ENCODE peak calls at places on chromosomes 7 and 10, in seven cellular contexts. R, E, O, L, Z, D and C are unnamed samples.

GRCh38 chr10:73647211-73647874 is 6.1 kb upstream of the MYOZ1 start:
- DNase-seq in Z (no peak), L (no peak), O (peak; percentile 52), D (no peak), E (peak; percentile 92), R (peak; percentile 23), C (no peak)

GRCh38 chr10:34462993-34463392 is 352.1 kb downstream of the PARD3 start:
- DNase-seq in R (no peak), Z (no peak), D (no peak), O (no peak), L (no peak), E (no peak), C (no peak)

GRCh38 chr10:92125169-92125543 is 165.7 kb downstream of the CPEB3 start:
- DNase-seq in L (no peak), Z (no peak), O (no peak), D (no peak), R (no peak), E (no peak), C (no peak)

GRCh38 chr10:90775351-90776028 is 82.3 kb downstream of the HTR7 start:
- DNase-seq in D (peak; percentile 72), L (peak; percentile 59), R (no peak), Z (no peak), E (no peak), O (peak; percentile 38), C (peak; percentile 35)

GRCh38 chr7:94393251-94393758 is 1.4 kb upstream of the COL1A2 start:
- DNase-seq in O (no peak), L (no peak), Z (no peak), D (peak; percentile 48), E (peak; percentile 54), R (no peak), C (no peak)

GRCh38 chr7:69708857-69709256 is 110.6 kb downstream of the AUTS2 start:
- DNase-seq in Z (no peak), O (no peak), R (no peak), E (no peak), D (no peak), L (no peak), C (no peak)

GRCh38 chr10:45008524-45009161 is 7.9 kb downstream of the ZNF22 start:
- DNase-seq in D (peak; percentile 89), E (no peak), Z (peak; percentile 9), R (no peak), O (peak; percentile 87), L (peak; percentile 67), C (peak; percentile 35)

GRCh38 chr7:47435889-47436312 is 146.0 kb downstream of the TNS3 start:
- DNase-seq in D (peak; percentile 81), L (peak; percentile 15), E (peak; percentile 63), O (peak; percentile 41), Z (no peak), R (no peak), C (no peak)

GRCh38 chr10:113646337-113647201 is 17.3 kb downstream of the NRAP start:
- DNase-seq in L (no peak), D (no peak), O (peak; percentile 61), E (no peak), R (no peak), Z (no peak), C (no peak)

GRCh38 chr10:101047961-101048892 is 13.6 kb upstream of the KAZALD1 start:
- DNase-seq in D (no peak), L (no peak), O (no peak), E (peak; percentile 77), Z (no peak), R (peak; percentile 41), C (no peak)

GRCh38 chr7:117324940-117325339 is 2.1 kb upstream of the WNT2 start:
- DNase-seq in E (peak; percentile 70), L (no peak), O (no peak), Z (no peak), D (no peak), R (no peak), C (no peak)